ENCODE peak calls at places on chromosome 5, in seven cellular contexts. M is occipital lobe; A is RCC 7860; U is coronary artery; O is T1000; S is activated CD4-positive, alpha-beta T cell treated with anti-CD3 and anti-CD28 coated beads for 4 hours; K is AG20443. T is an unnamed sample.

GRCh38 chr5:74382864-74383618 is 257.5 kb downstream of the ENC1 start:
- DNase-seq in M (no peak), A (peak; percentile 29), U (no peak), O (peak; percentile 9), S (no peak), K (peak; percentile 47), T (peak; percentile 83)

GRCh38 chr5:122236270-122236669 is 75.8 kb upstream of the SNCAIP start:
- DNase-seq in M (no peak), A (no peak), U (no peak), O (peak; percentile 32), S (no peak), K (no peak), T (no peak)

GRCh38 chr5:6829150-6829784 is 116.0 kb downstream of the TENT4A start:
- DNase-seq in M (peak; percentile 18), A (no peak), U (no peak), O (no peak), S (no peak), K (peak; percentile 77), T (no peak)

GRCh38 chr5:148437249-148437648 is 53.5 kb downstream of the FBXO38 start:
- DNase-seq in M (no peak), A (no peak), U (no peak), O (no peak), S (no peak), K (no peak), T (no peak)

GRCh38 chr5:141715340-141715905 is 33.4 kb upstream of the ARAP3 start:
- DNase-seq in M (no peak), A (no peak), U (no peak), O (no peak), S (no peak), K (no peak), T (no peak)

GRCh38 chr5:154712518-154713437 is 42.4 kb upstream of the LARP1 start:
- DNase-seq in M (no peak), A (no peak), U (no peak), O (no peak), S (no peak), K (no peak), T (no peak)

GRCh38 chr5:96026334-96027065 is 64.8 kb upstream of the ELL2 start:
- DNase-seq in M (no peak), A (peak; percentile 43), U (no peak), O (no peak), S (no peak), K (peak; percentile 52), T (peak; percentile 41)

GRCh38 chr5:146395233-146395632 is 51.9 kb upstream of the TCERG1 start:
- DNase-seq in M (no peak), A (no peak), U (no peak), O (no peak), S (no peak), K (no peak), T (no peak)

GRCh38 chr5:15943487-15943886 is 236.1 kb downstream of the MARCHF11 start:
- DNase-seq in M (no peak), A (no peak), U (no peak), O (no peak), S (no peak), K (peak; percentile 44), T (peak; percentile 20)

GRCh38 chr5:133287500-133287899 is 235.7 kb downstream of the HSPA4 start:
- DNase-seq in M (no peak), A (peak; percentile 8), U (no peak), O (no peak), S (peak; percentile 32), K (peak; percentile 65), T (peak; percentile 47)

GRCh38 chr5:150599917-150600511 is 40.4 kb upstream of the SYNPO start:
- DNase-seq in M (no peak), A (peak; percentile 72), U (no peak), O (peak; percentile 59), S (no peak), K (peak; percentile 87), T (peak; percentile 92)

GRCh38 chr5:119327018-119327417 is 28.8 kb upstream of the TNFAIP8 start:
- DNase-seq in M (peak; percentile 16), A (no peak), U (no peak), O (no peak), S (peak; percentile 64), K (peak; percentile 49), T (peak; percentile 27)

GRCh38 chr5:135491552-135492318 is 39.6 kb upstream of the TIFAB start:
- DNase-seq in M (no peak), A (no peak), U (no peak), O (no peak), S (no peak), K (no peak), T (no peak)

GRCh38 chr5:176371621-176372539 is 6.6 kb downstream of the ARL10 start:
- DNase-seq in M (no peak), A (no peak), U (no peak), O (no peak), S (no peak), K (no peak), T (peak; percentile 10)

GRCh38 chr5:1762121-1762877 is 37.3 kb downstream of the MRPL36 start:
- DNase-seq in M (no peak), A (no peak), U (peak; percentile 56), O (no peak), S (no peak), K (no peak), T (no peak)

GRCh38 chr5:147576646-147577535 is 67.0 kb upstream of the DPYSL3 start:
- DNase-seq in M (no peak), A (no peak), U (no peak), O (no peak), S (no peak), K (peak; percentile 70), T (peak; percentile 59)

GRCh38 chr5:152349683-152350526 is 55.2 kb downstream of the NMUR2 start:
- DNase-seq in M (no peak), A (no peak), U (no peak), O (no peak), S (peak; percentile 1), K (peak; percentile 42), T (peak; percentile 35)

GRCh38 chr5:14745753-14746152 is 81.2 kb downstream of the OTULIN start:
- DNase-seq in M (no peak), A (no peak), U (no peak), O (no peak), S (no peak), K (no peak), T (no peak)

GRCh38 chr5:126377444-126377843 is 45.8 kb upstream of the GRAMD2B start:
- DNase-seq in M (no peak), A (no peak), U (no peak), O (no peak), S (no peak), K (no peak), T (peak; percentile 42)

GRCh38 chr5:113520429-113520828 is 6.9 kb downstream of the YTHDC2 start:
- DNase-seq in M (no peak), A (peak; percentile 50), U (no peak), O (no peak), S (no peak), K (peak; percentile 38), T (peak; percentile 28)

GRCh38 chr5:159337291-159337974 is 7.1 kb upstream of the IL12B start:
- DNase-seq in M (no peak), A (peak; percentile 54), U (no peak), O (no peak), S (peak; percentile 44), K (peak; percentile 58), T (peak; percentile 53)

GRCh38 chr5:80466669-80467485 is 21.0 kb upstream of the FAM151B start:
- DNase-seq in M (no peak), A (no peak), U (no peak), O (no peak), S (no peak), K (peak; percentile 21), T (peak; percentile 82)

GRCh38 chr5:136053336-136054121 is 24.7 kb downstream of the TGFBI start:
- DNase-seq in M (no peak), A (peak; percentile 100), U (no peak), O (peak; percentile 77), S (no peak), K (peak; percentile 91), T (peak; percentile 88)

GRCh38 chr5:126805108-126805507 is 28.2 kb downstream of the LMNB1 start:
- DNase-seq in M (no peak), A (no peak), U (no peak), O (no peak), S (no peak), K (peak; percentile 48), T (peak; percentile 62)

GRCh38 chr5:178201221-178201926 is 3.0 kb upstream of the HNRNPAB start:
- DNase-seq in M (no peak), A (no peak), U (peak; percentile 62), O (no peak), S (no peak), K (no peak), T (peak; percentile 35)

GRCh38 chr5:58752030-58752429 is 169.2 kb downstream of the RAB3C start:
- DNase-seq in M (no peak), A (no peak), U (no peak), O (no peak), S (no peak), K (no peak), T (no peak)

GRCh38 chr5:92559743-92560142 is 1021.3 kb downstream of the NR2F1-AS1 start:
- DNase-seq in M (no peak), A (no peak), U (no peak), O (no peak), S (no peak), K (peak; percentile 7), T (no peak)

GRCh38 chr5:141412853-141413539 is at the start of gene PCDHGA10:
- DNase-seq in M (no peak), A (peak; percentile 56), U (no peak), O (no peak), S (peak; percentile 44), K (peak; percentile 78), T (peak; percentile 84)

T was measured in fibroblast of pulmonary artery.